ENCODE peak calls at places on chromosomes 5 and 9, in six cellular contexts. One of them, this sample, is unnamed.

GRCh38 chr9:79684711-79685575 is 113.2 kb downstream of the TLE4 start:
- DNase-seq in H9: no peak
- DNase-seq in GM23338: no peak
- DNase-seq in bronchial epithelial cell: peak
- DNase-seq in omental fat pad: no peak
- DNase-seq in PC-3: no peak
- DNase-seq in this sample: no peak

GRCh38 chr9:13607746-13608445 is 328.4 kb upstream of the MPDZ start:
- DNase-seq in H9: no peak
- DNase-seq in GM23338: peak
- DNase-seq in bronchial epithelial cell: no peak
- DNase-seq in omental fat pad: no peak
- DNase-seq in PC-3: no peak
- DNase-seq in this sample: peak

GRCh38 chr9:13957089-13957488 is 356.9 kb downstream of the NFIB start:
- DNase-seq in H9: no peak
- DNase-seq in GM23338: no peak
- DNase-seq in bronchial epithelial cell: no peak
- DNase-seq in omental fat pad: no peak
- DNase-seq in PC-3: no peak
- DNase-seq in this sample: no peak

GRCh38 chr5:77993141-77993540 is 217.0 kb upstream of the TBCA start:
- DNase-seq in H9: no peak
- DNase-seq in GM23338: no peak
- DNase-seq in bronchial epithelial cell: no peak
- DNase-seq in omental fat pad: no peak
- DNase-seq in PC-3: no peak
- DNase-seq in this sample: no peak

GRCh38 chr5:4113905-4114304 is 518.3 kb downstream of the IRX1 start:
- DNase-seq in H9: no peak
- DNase-seq in GM23338: no peak
- DNase-seq in bronchial epithelial cell: no peak
- DNase-seq in omental fat pad: no peak
- DNase-seq in PC-3: no peak
- DNase-seq in this sample: no peak

GRCh38 chr5:157108961-157109360 is at the start of gene HAVCR2:
- DNase-seq in H9: no peak
- DNase-seq in GM23338: no peak
- DNase-seq in bronchial epithelial cell: no peak
- DNase-seq in omental fat pad: no peak
- DNase-seq in PC-3: no peak
- DNase-seq in this sample: no peak

GRCh38 chr5:98917433-98917832 is 11.4 kb downstream of the CHD1 start:
- DNase-seq in H9: no peak
- DNase-seq in GM23338: no peak
- DNase-seq in bronchial epithelial cell: no peak
- DNase-seq in omental fat pad: no peak
- DNase-seq in PC-3: no peak
- DNase-seq in this sample: no peak

GRCh38 chr5:124908603-124909451 is 162.4 kb upstream of the ZNF608 start:
- DNase-seq in H9: no peak
- DNase-seq in GM23338: no peak
- DNase-seq in bronchial epithelial cell: peak
- DNase-seq in omental fat pad: no peak
- DNase-seq in PC-3: no peak
- DNase-seq in this sample: no peak

GRCh38 chr5:63032343-63032742 is 453.7 kb downstream of the LRRC70 start:
- DNase-seq in H9: no peak
- DNase-seq in GM23338: no peak
- DNase-seq in bronchial epithelial cell: no peak
- DNase-seq in omental fat pad: no peak
- DNase-seq in PC-3: no peak
- DNase-seq in this sample: no peak

GRCh38 chr5:81852277-81853004 is 101.5 kb upstream of the SSBP2 start:
- DNase-seq in H9: peak
- DNase-seq in GM23338: peak
- DNase-seq in bronchial epithelial cell: no peak
- DNase-seq in omental fat pad: no peak
- DNase-seq in PC-3: no peak
- DNase-seq in this sample: peak

GRCh38 chr9:111000202-111000601 is 38.1 kb downstream of the LPAR1 start:
- DNase-seq in H9: no peak
- DNase-seq in GM23338: no peak
- DNase-seq in bronchial epithelial cell: no peak
- DNase-seq in omental fat pad: no peak
- DNase-seq in PC-3: no peak
- DNase-seq in this sample: no peak

GRCh38 chr9:16398676-16399075 is 471.8 kb downstream of the BNC2 start:
- DNase-seq in H9: no peak
- DNase-seq in GM23338: no peak
- DNase-seq in bronchial epithelial cell: no peak
- DNase-seq in omental fat pad: no peak
- DNase-seq in PC-3: peak
- DNase-seq in this sample: no peak

GRCh38 chr9:95315108-95315746 is 2.3 kb downstream of the FANCC start:
- DNase-seq in H9: no peak
- DNase-seq in GM23338: no peak
- DNase-seq in bronchial epithelial cell: no peak
- DNase-seq in omental fat pad: no peak
- DNase-seq in PC-3: no peak
- DNase-seq in this sample: no peak

GRCh38 chr9:14315754-14316573 is 2.0 kb upstream of the NFIB start:
- DNase-seq in H9: peak
- DNase-seq in GM23338: peak
- DNase-seq in bronchial epithelial cell: peak
- DNase-seq in omental fat pad: no peak
- DNase-seq in PC-3: peak
- DNase-seq in this sample: peak

GRCh38 chr5:146130440-146131045 is 25.2 kb upstream of the PLAC8L1 start:
- DNase-seq in H9: no peak
- DNase-seq in GM23338: peak
- DNase-seq in bronchial epithelial cell: peak
- DNase-seq in omental fat pad: no peak
- DNase-seq in PC-3: peak
- DNase-seq in this sample: no peak

GRCh38 chr5:56259002-56259511 is 25.9 kb upstream of the ANKRD55 start:
- DNase-seq in H9: no peak
- DNase-seq in GM23338: no peak
- DNase-seq in bronchial epithelial cell: peak
- DNase-seq in omental fat pad: no peak
- DNase-seq in PC-3: peak
- DNase-seq in this sample: no peak

GRCh38 chr5:149062371-149063016 is 368 bp downstream of the SH3TC2 start:
- DNase-seq in H9: no peak
- DNase-seq in GM23338: no peak
- DNase-seq in bronchial epithelial cell: peak
- DNase-seq in omental fat pad: no peak
- DNase-seq in PC-3: peak
- DNase-seq in this sample: no peak

GRCh38 chr9:70060148-70060882 is 16.7 kb downstream of the MAMDC2 start:
- DNase-seq in H9: no peak
- DNase-seq in GM23338: no peak
- DNase-seq in bronchial epithelial cell: peak
- DNase-seq in omental fat pad: no peak
- DNase-seq in PC-3: no peak
- DNase-seq in this sample: no peak

GRCh38 chr9:128107260-128107970 is 20.1 kb downstream of the PTGES2 start:
- DNase-seq in H9: no peak
- DNase-seq in GM23338: no peak
- DNase-seq in bronchial epithelial cell: no peak
- DNase-seq in omental fat pad: no peak
- DNase-seq in PC-3: no peak
- DNase-seq in this sample: no peak

GRCh38 chr9:100346836-100347235 is 5.9 kb downstream of the TEX10 start:
- DNase-seq in H9: no peak
- DNase-seq in GM23338: no peak
- DNase-seq in bronchial epithelial cell: no peak
- DNase-seq in omental fat pad: no peak
- DNase-seq in PC-3: no peak
- DNase-seq in this sample: no peak

GRCh38 chr9:86854898-86855523 is 92.3 kb downstream of the GAS1 start:
- DNase-seq in H9: peak
- DNase-seq in GM23338: peak
- DNase-seq in bronchial epithelial cell: peak
- DNase-seq in omental fat pad: no peak
- DNase-seq in PC-3: peak
- DNase-seq in this sample: peak

GRCh38 chr9:1025131-1025530 is 25.0 kb upstream of the DMRT2 start:
- DNase-seq in H9: no peak
- DNase-seq in GM23338: peak
- DNase-seq in bronchial epithelial cell: peak
- DNase-seq in omental fat pad: no peak
- DNase-seq in PC-3: no peak
- DNase-seq in this sample: no peak

GRCh38 chr9:125538092-125538473 is 168.9 kb downstream of the MAPKAP1 start:
- DNase-seq in H9: no peak
- DNase-seq in GM23338: no peak
- DNase-seq in bronchial epithelial cell: peak
- DNase-seq in omental fat pad: no peak
- DNase-seq in PC-3: peak
- DNase-seq in this sample: no peak

GRCh38 chr5:157971466-157972324 is 112.8 kb upstream of the CLINT1 start:
- DNase-seq in H9: peak
- DNase-seq in GM23338: peak
- DNase-seq in bronchial epithelial cell: no peak
- DNase-seq in omental fat pad: no peak
- DNase-seq in PC-3: no peak
- DNase-seq in this sample: peak

GRCh38 chr5:26482817-26483375 is 555.5 kb downstream of the CDH9 start:
- DNase-seq in H9: peak
- DNase-seq in GM23338: peak
- DNase-seq in bronchial epithelial cell: peak
- DNase-seq in omental fat pad: no peak
- DNase-seq in PC-3: peak
- DNase-seq in this sample: peak
- TF ChIP-seq CTCF in H9: peak
- TF ChIP-seq CTCF in GM23338: peak
- TF ChIP-seq CTCF in bronchial epithelial cell: peak
- TF ChIP-seq CTCF in omental fat pad: no peak
- TF ChIP-seq CTCF in PC-3: peak
- TF ChIP-seq CTCF in this sample: peak

DNA sequence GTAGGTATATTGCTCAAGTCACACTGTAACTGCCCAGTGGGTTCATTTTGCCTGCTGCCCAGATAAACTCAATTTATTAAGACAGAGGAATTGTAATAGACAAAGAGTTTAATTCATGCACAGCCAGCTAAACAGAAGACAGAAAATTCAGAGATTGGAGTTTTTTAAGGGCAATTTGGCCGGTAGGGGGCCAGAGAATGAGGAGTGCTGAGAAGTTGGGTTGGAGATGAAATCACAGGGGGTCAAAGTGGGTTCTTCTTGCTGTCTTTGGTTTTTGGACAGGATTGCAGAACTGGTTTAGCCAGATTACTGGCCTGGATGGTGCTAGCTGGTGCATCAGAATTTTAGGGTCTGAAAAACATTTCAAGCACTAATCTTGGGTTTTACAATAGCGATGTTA is 20.7 kb upstream of the IL33 start:
- DNase-seq in H9: no peak
- DNase-seq in GM23338: peak
- DNase-seq in bronchial epithelial cell: peak
- DNase-seq in omental fat pad: no peak
- DNase-seq in PC-3: peak
- DNase-seq in this sample: peak
- TF ChIP-seq CTCF in H9: peak
- TF ChIP-seq CTCF in GM23338: peak
- TF ChIP-seq CTCF in bronchial epithelial cell: peak
- TF ChIP-seq CTCF in omental fat pad: no peak
- TF ChIP-seq CTCF in PC-3: peak
- TF ChIP-seq CTCF in this sample: peak

GRCh38 chr5:168948746-168949145 is 352.2 kb downstream of the SLIT3 start:
- DNase-seq in H9: no peak
- DNase-seq in GM23338: no peak
- DNase-seq in bronchial epithelial cell: peak
- DNase-seq in omental fat pad: no peak
- DNase-seq in PC-3: peak
- DNase-seq in this sample: no peak

GRCh38 chr5:168943485-168943884 is 357.5 kb downstream of the SLIT3 start:
- DNase-seq in H9: no peak
- DNase-seq in GM23338: no peak
- DNase-seq in bronchial epithelial cell: no peak
- DNase-seq in omental fat pad: no peak
- DNase-seq in PC-3: no peak
- DNase-seq in this sample: no peak

GRCh38 chr5:168943999-168944398 is 356.9 kb downstream of the SLIT3 start:
- DNase-seq in H9: no peak
- DNase-seq in GM23338: no peak
- DNase-seq in bronchial epithelial cell: no peak
- DNase-seq in omental fat pad: no peak
- DNase-seq in PC-3: no peak
- DNase-seq in this sample: no peak

GRCh38 chr5:168947212-168947868 is 353.6 kb downstream of the SLIT3 start:
- DNase-seq in H9: peak
- DNase-seq in GM23338: peak
- DNase-seq in bronchial epithelial cell: peak
- DNase-seq in omental fat pad: no peak
- DNase-seq in PC-3: peak
- DNase-seq in this sample: peak

GRCh38 chr5:168946363-168946762 is 354.6 kb downstream of the SLIT3 start:
- DNase-seq in H9: peak
- DNase-seq in GM23338: peak
- DNase-seq in bronchial epithelial cell: no peak
- DNase-seq in omental fat pad: no peak
- DNase-seq in PC-3: peak
- DNase-seq in this sample: peak
- TF ChIP-seq CTCF in H9: peak
- TF ChIP-seq CTCF in GM23338: peak
- TF ChIP-seq CTCF in bronchial epithelial cell: no peak
- TF ChIP-seq CTCF in omental fat pad: no peak
- TF ChIP-seq CTCF in PC-3: peak
- TF ChIP-seq CTCF in this sample: peak

DNA sequence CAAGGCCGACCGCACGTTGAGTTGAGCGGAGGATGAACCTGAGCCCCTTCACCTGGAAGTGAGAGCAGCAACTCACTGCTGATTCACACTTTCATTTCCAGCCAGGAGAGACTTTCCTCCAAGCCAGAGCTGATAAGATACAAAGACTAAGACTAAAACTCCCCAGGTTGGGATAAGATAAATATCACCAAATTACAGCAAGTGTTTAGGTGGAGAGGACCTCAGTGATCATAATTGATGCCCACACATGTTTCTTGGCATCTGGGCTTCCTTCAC is 6.4 kb upstream of the NKD2 start:
- DNase-seq in H9: no peak
- DNase-seq in GM23338: no peak
- DNase-seq in bronchial epithelial cell: no peak
- DNase-seq in omental fat pad: no peak
- DNase-seq in PC-3: no peak
- DNase-seq in this sample: no peak
- TF ChIP-seq CTCF in H9: no peak
- TF ChIP-seq CTCF in GM23338: no peak
- TF ChIP-seq CTCF in bronchial epithelial cell: no peak
- TF ChIP-seq CTCF in omental fat pad: no peak
- TF ChIP-seq CTCF in PC-3: no peak
- TF ChIP-seq CTCF in this sample: no peak

This sample was measured in nephron progenitor cell.